ENCODE peak calls at places on chromosomes 13 and 19, in eight cellular contexts. O is transverse colon, X is GM12878, H is stomach, J is sigmoid colon, F is uterus, T is breast epithelium, Q is body of pancreas. E is an unnamed sample. For H3K4me1, the result is how much of the 10 kb centered on the place peaks cover.

GRCh38 chr13:76934671-76935070 is 13.6 kb upstream of the ACOD1 start:
- DNase-seq in O (no peak), X (no peak), H (no peak), J (no peak), F (no peak), T (no peak), Q (no peak), E (no peak)

GRCh38 chr13:36436811-36437210 is 4.5 kb downstream of the CCNA1 start:
- DNase-seq in O (no peak), X (no peak), H (no peak), J (no peak), F (no peak), T (no peak), Q (no peak), E (no peak)

GRCh38 chr13:96397807-96398206 is 307.9 kb downstream of the HS6ST3 start:
- DNase-seq in O (no peak), X (no peak), H (no peak), J (no peak), F (no peak), T (no peak), Q (no peak), E (no peak)

GRCh38 chr13:76455960-76456359 is 430.2 kb downstream of the KCTD12 start:
- DNase-seq in O (no peak), X (no peak), H (no peak), J (no peak), F (no peak), T (no peak), Q (no peak), E (no peak)

GRCh38 chr19:52592301-52592700 is 22.2 kb downstream of the ZNF701 start:
- DNase-seq in O (no peak), X (no peak), H (no peak), J (no peak), F (no peak), T (no peak), Q (no peak), E (no peak)

GRCh38 chr19:39996811-39997594 is at the start of gene ZNF546:
- DNase-seq in O (peak), X (peak), H (peak), J (peak), F (peak), T (peak), Q (peak), E (peak)

GRCh38 chr13:66994097-66994496 is 236.0 kb downstream of the PCDH9 start:
- DNase-seq in O (peak), X (no peak), H (peak), J (peak), F (no peak), T (peak), Q (peak), E (peak)

GRCh38 chr19:3123088-3123721 is 12.6 kb upstream of the GNA15 start:
- DNase-seq in O (no peak), X (no peak), H (no peak), J (no peak), F (no peak), T (no peak), Q (no peak), E (no peak)

GRCh38 chr13:62119739-62120700 is 704.4 kb upstream of the PCDH20 start:
- DNase-seq in O (no peak), X (no peak), H (no peak), J (no peak), F (no peak), T (no peak), Q (no peak), E (no peak)

GRCh38 chr13:100608906-100609305 is 20.3 kb upstream of the GGACT start:
- DNase-seq in O (peak), X (peak), H (no peak), J (no peak), F (no peak), T (no peak), Q (no peak), E (no peak)

GRCh38 chr19:11510444-11510843 is 4.8 kb upstream of the ZNF653 start:
- DNase-seq in O (no peak), X (no peak), H (no peak), J (no peak), F (no peak), T (no peak), Q (no peak), E (no peak)

GRCh38 chr19:18879579-18880373 is 16.2 kb downstream of the CERS1 start:
- DNase-seq in O (peak), X (no peak), H (peak), J (no peak), F (no peak), T (no peak), Q (peak), E (peak)

GRCh38 chr19:17536957-17537356 is 18.5 kb upstream of the COLGALT1 start:
- DNase-seq in O (no peak), X (no peak), H (no peak), J (no peak), F (no peak), T (no peak), Q (no peak), E (no peak)

GRCh38 chr13:84553252-84553651 is 671.0 kb upstream of the SLITRK1 start:
- DNase-seq in O (no peak), X (no peak), H (no peak), J (no peak), F (no peak), T (no peak), Q (peak), E (peak)

GRCh38 chr13:113474179-113474578 is 16.3 kb downstream of the DCUN1D2 start:
- DNase-seq in O (peak), X (no peak), H (no peak), J (no peak), F (no peak), T (no peak), Q (peak), E (no peak)

GRCh38 chr19:49502866-49503581 is 6.8 kb downstream of the RPS11 start:
- DNase-seq in O (peak), X (no peak), H (peak), J (no peak), F (peak), T (no peak), Q (peak), E (peak)

GRCh38 chr19:58558066-58558622 is at the start of gene UBE2M:
- DNase-seq in O (peak), X (no peak), H (peak), J (peak), F (peak), T (no peak), Q (peak), E (no peak)

GRCh38 chr13:105904034-105904742 is 631.3 kb downstream of the EFNB2 start:
- DNase-seq in O (peak), X (no peak), H (no peak), J (no peak), F (no peak), T (no peak), Q (no peak), E (no peak)

GRCh38 chr13:48233097-48233885 is at the start of gene ITM2B:
- DNase-seq in O (peak), X (no peak), H (peak), J (peak), F (no peak), T (peak), Q (peak), E (peak)

GRCh38 chr13:28313579-28313978 is 175.2 kb downstream of the PAN3 start:
- DNase-seq in O (no peak), X (no peak), H (no peak), J (no peak), F (no peak), T (no peak), Q (no peak), E (no peak)

GRCh38 chr19:17248011-17248776 is 2.5 kb upstream of the NR2F6 start:
- DNase-seq in O (peak), X (no peak), H (peak), J (no peak), F (no peak), T (no peak), Q (peak), E (no peak)

GRCh38 chr13:75495938-75496337 is 14.0 kb upstream of the TBC1D4 start:
- DNase-seq in O (no peak), X (no peak), H (no peak), J (no peak), F (no peak), T (no peak), Q (no peak), E (no peak)

GRCh38 chr13:109381546-109382180 is 404.7 kb downstream of the IRS2 start:
- DNase-seq in O (no peak), X (no peak), H (no peak), J (no peak), F (no peak), T (no peak), Q (no peak), E (no peak)

GRCh38 chr13:28623782-28624706 is 34.9 kb upstream of the POMP start:
- DNase-seq in O (no peak), X (no peak), H (no peak), J (no peak), F (no peak), T (no peak), Q (no peak), E (no peak)

GRCh38 chr13:95349267-95349666 is 48.0 kb upstream of the ABCC4 start:
- DNase-seq in O (no peak), X (no peak), H (no peak), J (no peak), F (no peak), T (no peak), Q (no peak), E (no peak)

GRCh38 chr19:7326105-7326877 is 22.4 kb upstream of the ARHGEF18 start:
- DNase-seq in O (peak), X (no peak), H (no peak), J (peak), F (no peak), T (no peak), Q (no peak), E (peak)

GRCh38 chr19:2327773-2328400 is 499 bp downstream of the LSM7 start:
- DNase-seq in O (peak), X (peak), H (peak), J (no peak), F (no peak), T (no peak), Q (peak), E (peak)

GRCh38 chr13:110044521-110045200 is 258.3 kb upstream of the IRS2 start:
- DNase-seq in O (no peak), X (no peak), H (no peak), J (no peak), F (no peak), T (no peak), Q (no peak), E (no peak)

GRCh38 chr19:40458597-40458974 is 7.0 kb downstream of the BLVRB start:
- DNase-seq in O (no peak), X (no peak), H (no peak), J (no peak), F (no peak), T (no peak), Q (no peak), E (no peak)

GRCh38 chr13:24802074-24802473 is 38.1 kb downstream of the RNF17 start:
- DNase-seq in O (no peak), X (no peak), H (no peak), J (no peak), F (no peak), T (no peak), Q (no peak), E (no peak)

GRCh38 chr19:12666305-12667048 is at the start of the genes MAN2B1 and WDR83:
- DNase-seq in O (peak), X (no peak), H (peak), J (peak), F (peak), T (peak), Q (peak), E (peak)

GRCh38 chr19:29547981-29548380 is 22.2 kb downstream of the VSTM2B start:
- DNase-seq in O (no peak), X (no peak), H (peak), J (peak), F (no peak), T (peak), Q (no peak), E (no peak)

GRCh38 chr13:94780421-94780820 is 68.1 kb upstream of the SOX21 start:
- DNase-seq in O (no peak), X (no peak), H (no peak), J (no peak), F (no peak), T (no peak), Q (no peak), E (no peak)

GRCh38 chr13:77506874-77507273 is 28.6 kb upstream of the SCEL start:
- DNase-seq in O (no peak), X (no peak), H (no peak), J (no peak), F (no peak), T (no peak), Q (no peak), E (no peak)

GRCh38 chr13:37414667-37415066 is 183.9 kb downstream of the POSTN start:
- DNase-seq in O (no peak), X (no peak), H (no peak), J (no peak), F (no peak), T (no peak), Q (no peak), E (no peak)

GRCh38 chr19:843836-844299 is 3.1 kb downstream of the PRTN3 start:
- DNase-seq in O (no peak), X (no peak), H (no peak), J (no peak), F (no peak), T (no peak), Q (no peak), E (no peak)

GRCh38 chr19:52102163-52102562 is 6.6 kb upstream of the ZNF841 start:
- DNase-seq in O (no peak), X (no peak), H (no peak), J (no peak), F (no peak), T (no peak), Q (no peak), E (no peak)

GRCh38 chr13:48892311-48892710 is 83.4 kb upstream of the FNDC3A start:
- DNase-seq in O (no peak), X (no peak), H (no peak), J (no peak), F (no peak), T (no peak), Q (no peak), E (no peak)

GRCh38 chr19:13098291-13099072 is 4.2 kb downstream of the LYL1 start:
- DNase-seq in O (no peak), X (no peak), H (no peak), J (peak), F (peak), T (no peak), Q (no peak), E (no peak)

GRCh38 chr19:19034204-19034624 is 811 bp downstream of the ARMC6 start:
- DNase-seq in O (peak), X (peak), H (peak), J (no peak), F (no peak), T (no peak), Q (peak), E (peak)

GRCh38 chr19:22619932-22620331 is 14.2 kb upstream of the ZNF492 start:
- DNase-seq in O (no peak), X (no peak), H (no peak), J (no peak), F (no peak), T (no peak), Q (no peak), E (no peak)

GRCh38 chr19:22619371-22619770 is 14.8 kb upstream of the ZNF492 start:
- DNase-seq in O (no peak), X (no peak), H (no peak), J (no peak), F (no peak), T (no peak), Q (no peak), E (peak)

GRCh38 chr19:22616659-22617058 is 17.5 kb upstream of the ZNF492 start:
- DNase-seq in O (no peak), X (no peak), H (no peak), J (no peak), F (no peak), T (no peak), Q (no peak), E (peak)

GRCh38 chr19:22620401-22620800 is 13.7 kb upstream of the ZNF492 start:
- DNase-seq in O (no peak), X (no peak), H (no peak), J (no peak), F (no peak), T (no peak), Q (no peak), E (peak)

GRCh38 chr19:22617614-22618325 is 16.4 kb upstream of the ZNF492 start:
- DNase-seq in O (no peak), X (no peak), H (no peak), J (no peak), F (peak), T (no peak), Q (no peak), E (peak)
- H3K4me3 ChIP-seq in O (no peak), X (no peak), H (no peak), J (no peak), F (no peak), T (no peak), Q (no peak), E (peak)

DNA sequence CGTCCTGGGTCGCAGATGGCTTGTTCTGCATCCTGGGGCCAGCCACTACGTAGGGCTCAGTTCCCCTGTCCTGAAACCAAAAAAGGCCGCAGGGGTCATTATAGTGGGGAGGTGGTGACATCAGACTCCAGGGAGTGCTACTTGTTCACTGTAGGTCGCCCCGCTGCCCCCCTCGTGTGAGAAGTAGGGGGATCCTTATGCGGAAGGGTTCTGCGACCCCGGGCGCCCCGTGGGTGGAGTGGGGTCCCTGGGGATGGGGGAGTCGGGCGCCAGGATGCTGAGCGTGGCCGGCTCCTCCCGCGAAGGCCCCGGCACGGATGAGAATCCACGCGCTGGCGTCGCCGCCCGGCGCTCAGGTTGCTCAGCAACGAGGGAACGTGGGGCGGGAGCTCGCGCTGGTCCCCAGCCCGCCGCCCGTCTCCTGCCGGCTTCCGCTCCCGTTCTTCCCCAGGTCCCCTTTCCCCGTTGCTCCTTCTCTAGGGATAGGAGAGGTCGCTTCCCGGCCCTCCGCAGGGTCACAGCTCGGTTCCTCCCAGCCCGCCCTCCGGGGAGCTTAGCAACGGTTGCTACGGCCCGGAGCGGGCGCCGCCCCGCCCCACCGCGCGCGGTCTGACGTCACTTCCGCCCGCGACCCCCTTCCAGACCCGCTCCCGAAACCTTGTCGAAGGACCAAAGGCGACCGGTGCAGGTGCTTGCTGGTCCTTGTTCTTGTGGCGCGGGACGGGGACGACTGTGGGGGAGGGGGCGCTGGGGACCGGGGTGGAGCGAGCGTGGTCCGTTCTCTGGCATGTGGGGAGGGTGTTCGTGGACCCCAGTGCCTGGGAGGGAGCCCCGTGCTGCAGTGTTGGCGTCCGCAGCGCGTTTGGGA is at the start of gene NAT14:
- DNase-seq in O (peak), X (no peak), H (peak), J (peak), F (peak), T (no peak), Q (peak), E (peak)
- TF ChIP-seq POLR2A in O (peak), X (peak), H (no peak), J (no peak), F (no peak), T (no peak), Q (no peak), E (no peak)

GRCh38 chr13:99378985-99379734 is 72.0 kb upstream of the GPR183 start:
- DNase-seq in O (no peak), X (no peak), H (no peak), J (no peak), F (no peak), T (no peak), Q (no peak), E (no peak)
- H3K4me1 ChIP-seq in O (under half), X (half or more), H (under half), J (under half), F (under half), T (under half), Q (under half), E (under half)

GRCh38 chr13:30156826-30157615 is 150.3 kb downstream of the KATNAL1 start:
- DNase-seq in O (no peak), X (no peak), H (no peak), J (peak), F (no peak), T (no peak), Q (no peak), E (no peak)
- H3K4me3 ChIP-seq in O (no peak), X (no peak), H (no peak), J (no peak), F (no peak), T (no peak), Q (no peak), E (no peak)

GRCh38 chr19:45792482-45793177 is at the start of gene DMWD:
- DNase-seq in O (peak), X (peak), H (peak), J (peak), F (peak), T (peak), Q (peak), E (peak)
- TF ChIP-seq POLR2A in O (no peak), X (peak), H (no peak), J (no peak), F (peak), T (no peak), Q (no peak), E (peak)

GRCh38 chr13:46795321-46795720 is 1.6 kb downstream of the ESD start:
- DNase-seq in O (no peak), X (no peak), H (no peak), J (no peak), F (no peak), T (no peak), Q (no peak), E (no peak)

GRCh38 chr13:46796515-46797467 is at the start of gene ESD:
- DNase-seq in O (peak), X (peak), H (peak), J (peak), F (peak), T (peak), Q (peak), E (peak)

GRCh38 chr13:46799139-46799538 is 2.2 kb upstream of the ESD start:
- DNase-seq in O (no peak), X (no peak), H (no peak), J (no peak), F (no peak), T (no peak), Q (no peak), E (no peak)

GRCh38 chr13:46797468-46798237 is 692 bp upstream of the ESD start:
- DNase-seq in O (no peak), X (no peak), H (no peak), J (no peak), F (peak), T (no peak), Q (no peak), E (peak)

DNA sequence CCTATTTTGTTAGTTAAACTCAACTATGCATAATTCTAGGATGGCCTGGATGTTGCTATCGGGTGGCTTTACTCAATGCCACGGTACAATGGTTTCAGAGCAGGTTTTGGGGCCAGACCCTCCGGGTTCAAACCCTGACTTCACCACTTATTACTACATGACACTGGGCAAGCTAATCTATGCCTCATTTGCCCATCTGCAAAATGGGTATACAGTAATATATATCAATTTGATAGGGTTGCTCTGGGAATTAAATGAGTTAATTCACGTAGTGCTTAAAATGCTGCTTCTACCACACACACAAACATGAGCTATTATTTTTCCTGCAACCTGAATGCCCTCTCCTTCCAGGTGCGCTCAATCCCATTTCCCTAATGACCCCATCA is 839 bp downstream of the ESD start:
- DNase-seq in O (no peak), X (no peak), H (no peak), J (no peak), F (no peak), T (no peak), Q (no peak), E (no peak)
- H3K4me1 ChIP-seq in O (under half), X (under half), H (under half), J (under half), F (under half), T (under half), Q (under half), E (under half)

GRCh38 chr13:41017744-41018582 is 1.2 kb downstream of the ELF1 start:
- DNase-seq in O (no peak), X (no peak), H (no peak), J (no peak), F (no peak), T (no peak), Q (no peak), E (no peak)
- H3K4me3 ChIP-seq in O (peak), X (peak), H (peak), J (peak), F (peak), T (peak), Q (peak), E (no peak)

GRCh38 chr19:37778613-37779138 is 710 bp downstream of the ZNF573 start:
- DNase-seq in O (peak), X (no peak), H (no peak), J (no peak), F (no peak), T (no peak), Q (peak), E (no peak)

GRCh38 chr19:37779139-37780035 is at the start of gene ZNF573:
- DNase-seq in O (peak), X (peak), H (peak), J (peak), F (peak), T (peak), Q (peak), E (peak)
- TF ChIP-seq POLR2A in O (no peak), X (peak), H (no peak), J (peak), F (peak), T (no peak), Q (no peak), E (no peak)

E was measured in testis.